ENCODE peak calls at places on chromosomes 12 and 14, in seven cellular contexts. D, C, Z, X, A, K and Q are unnamed samples.

GRCh38 chr12:109627633-109628032 is 54.0 kb downstream of the MVK start:
- DNase-seq in D (no peak), C (no peak), Z (no peak), X (no peak), A (peak), K (no peak), Q (no peak)

GRCh38 chr12:92146865-92147264 is 1.2 kb upstream of the BTG1 start:
- DNase-seq in D (no peak), C (no peak), Z (no peak), X (no peak), A (no peak), K (no peak), Q (no peak)

GRCh38 chr12:89236748-89237428 is 115.4 kb downstream of the DUSP6 start:
- DNase-seq in D (no peak), C (no peak), Z (no peak), X (no peak), A (no peak), K (no peak), Q (no peak)

GRCh38 chr14:23142826-23143225 is 23.8 kb upstream of the CEBPE start:
- DNase-seq in D (no peak), C (no peak), Z (no peak), X (no peak), A (no peak), K (no peak), Q (no peak)

GRCh38 chr14:51715250-51715649 is 63.5 kb downstream of the FRMD6 start:
- DNase-seq in D (no peak), C (no peak), Z (no peak), X (no peak), A (no peak), K (no peak), Q (no peak)

GRCh38 chr12:28159688-28160087 is 30.6 kb upstream of the CCDC91 start:
- DNase-seq in D (no peak), C (no peak), Z (no peak), X (no peak), A (no peak), K (no peak), Q (no peak)

GRCh38 chr14:64159588-64159987 is 134.6 kb downstream of the ESR2 start:
- DNase-seq in D (no peak), C (no peak), Z (no peak), X (no peak), A (no peak), K (no peak), Q (no peak)

GRCh38 chr12:57299514-57300016 is 48.6 kb upstream of the STAC3 start:
- DNase-seq in D (no peak), C (no peak), Z (peak), X (no peak), A (no peak), K (no peak), Q (no peak)

GRCh38 chr14:90184571-90185266 is 71.6 kb upstream of the PSMC1 start:
- DNase-seq in D (peak), C (no peak), Z (no peak), X (no peak), A (no peak), K (no peak), Q (no peak)

GRCh38 chr14:91005716-91006115 is 54.7 kb downstream of the RPS6KA5 start:
- DNase-seq in D (no peak), C (no peak), Z (no peak), X (no peak), A (no peak), K (no peak), Q (no peak)

GRCh38 chr12:13177373-13177772 is 19.2 kb upstream of the EMP1 start:
- DNase-seq in D (no peak), C (no peak), Z (no peak), X (no peak), A (peak), K (no peak), Q (no peak)

GRCh38 chr12:480831-481230 is 21.1 kb downstream of the B4GALNT3 start:
- DNase-seq in D (no peak), C (no peak), Z (peak), X (no peak), A (no peak), K (no peak), Q (no peak)

GRCh38 chr14:61322011-61322798 is 826 bp downstream of the PRKCH start:
- DNase-seq in D (peak), C (no peak), Z (no peak), X (peak), A (no peak), K (no peak), Q (no peak)

GRCh38 chr12:96136720-96137378 is 57.3 kb upstream of the ELK3 start:
- DNase-seq in D (no peak), C (no peak), Z (no peak), X (no peak), A (peak), K (no peak), Q (no peak)

GRCh38 chr12:64392221-64392620 is 1.7 kb upstream of the C12orf56 start:
- DNase-seq in D (peak), C (peak), Z (peak), X (no peak), A (no peak), K (no peak), Q (peak)

GRCh38 chr12:68854554-68854953 is 46.6 kb downstream of the MDM2 start:
- DNase-seq in D (no peak), C (no peak), Z (no peak), X (no peak), A (no peak), K (no peak), Q (no peak)

GRCh38 chr12:78887444-78887843 is 22.9 kb downstream of the SYT1 start:
- DNase-seq in D (no peak), C (no peak), Z (no peak), X (no peak), A (no peak), K (no peak), Q (no peak)

GRCh38 chr12:110104188-110104969 is 19.8 kb upstream of the IFT81 start:
- DNase-seq in D (no peak), C (no peak), Z (no peak), X (no peak), A (no peak), K (no peak), Q (no peak)

GRCh38 chr14:91946313-91947195 is 940 bp downstream of the FBLN5 start:
- DNase-seq in D (no peak), C (no peak), Z (no peak), X (no peak), A (no peak), K (no peak), Q (no peak)

GRCh38 chr12:4106617-4107016 is 166.9 kb upstream of the CCND2 start:
- DNase-seq in D (no peak), C (no peak), Z (no peak), X (no peak), A (no peak), K (no peak), Q (no peak)

GRCh38 chr14:106790189-106791036 is 1264.0 kb downstream of the TMEM121 start:
- DNase-seq in D (peak), C (no peak), Z (peak), X (peak), A (peak), K (no peak), Q (peak)

GRCh38 chr14:50064993-50065392 is 51.4 kb downstream of the VCPKMT start:
- DNase-seq in D (no peak), C (no peak), Z (peak), X (no peak), A (no peak), K (no peak), Q (peak)

GRCh38 chr12:13147688-13148531 is 44.4 kb upstream of the GSG1 start:
- DNase-seq in D (no peak), C (no peak), Z (no peak), X (no peak), A (no peak), K (no peak), Q (no peak)

GRCh38 chr14:69891422-69891821 is 12.2 kb downstream of the SMOC1 start:
- DNase-seq in D (peak), C (no peak), Z (no peak), X (no peak), A (no peak), K (no peak), Q (no peak)

GRCh38 chr12:116541547-116542344 is 17.4 kb upstream of the MAP1LC3B2 start:
- DNase-seq in D (no peak), C (no peak), Z (no peak), X (no peak), A (no peak), K (no peak), Q (no peak)

GRCh38 chr14:56422703-56423213 is 156.8 kb upstream of the TMEM260 start:
- DNase-seq in D (peak), C (peak), Z (peak), X (no peak), A (no peak), K (no peak), Q (peak)

GRCh38 chr14:71647086-71647784 is 285.0 kb upstream of the RGS6 start:
- DNase-seq in D (peak), C (no peak), Z (no peak), X (no peak), A (no peak), K (no peak), Q (no peak)

GRCh38 chr12:40726366-40726765 is 34.1 kb downstream of the CNTN1 start:
- DNase-seq in D (no peak), C (no peak), Z (no peak), X (no peak), A (no peak), K (no peak), Q (no peak)

GRCh38 chr12:92452763-92453162 is 250.0 kb upstream of the PLEKHG7 start:
- DNase-seq in D (no peak), C (no peak), Z (no peak), X (no peak), A (no peak), K (no peak), Q (no peak)

GRCh38 chr14:20215196-20215595 is 8.3 kb upstream of the OR11H6 start:
- DNase-seq in D (no peak), C (no peak), Z (peak), X (no peak), A (no peak), K (no peak), Q (no peak)

GRCh38 chr14:71621276-71621675 is 311.0 kb upstream of the RGS6 start:
- DNase-seq in D (no peak), C (no peak), Z (no peak), X (no peak), A (no peak), K (no peak), Q (no peak)

GRCh38 chr12:126430921-126431320 is 1365.7 kb downstream of the AACS start:
- DNase-seq in D (no peak), C (no peak), Z (no peak), X (no peak), A (no peak), K (no peak), Q (no peak)